ENCODE peak calls at places on chromosomes 5 and 9, in seven cellular contexts. Y is prostate gland, H is transverse colon, T is A549, O is thyroid gland, R is stomach, M is Peyer's patch. V is an unnamed sample.

GRCh38 chr9:967851-968641 is 8.4 kb upstream of the DMRT3 start:
- DNase-seq in Y (no peak), H (no peak), T (no peak), O (no peak), R (no peak), M (no peak), V (no peak)

GRCh38 chr9:135592625-135593024 is 31.1 kb downstream of the PAEP start:
- DNase-seq in Y (no peak), H (no peak), T (no peak), O (no peak), R (no peak), M (no peak), V (no peak)

GRCh38 chr9:103991698-103992097 is 102.4 kb upstream of the SMC2 start:
- DNase-seq in Y (no peak), H (no peak), T (no peak), O (no peak), R (no peak), M (no peak), V (no peak)

GRCh38 chr9:130073373-130073772 is 19.7 kb downstream of the GPR107 start:
- DNase-seq in Y (no peak), H (no peak), T (no peak), O (no peak), R (no peak), M (no peak), V (no peak)

GRCh38 chr9:70064496-70064895 is 20.8 kb downstream of the MAMDC2 start:
- DNase-seq in Y (no peak), H (no peak), T (no peak), O (no peak), R (no peak), M (no peak), V (no peak)

GRCh38 chr9:1871486-1872181 is 143.5 kb upstream of the SMARCA2 start:
- DNase-seq in Y (no peak), H (no peak), T (no peak), O (no peak), R (no peak), M (no peak), V (no peak)

GRCh38 chr5:32612134-32612888 is 27.0 kb downstream of the SUB1 start:
- DNase-seq in Y (no peak), H (peak), T (no peak), O (no peak), R (no peak), M (no peak), V (no peak)

GRCh38 chr5:88436290-88436689 is 167.6 kb upstream of the TMEM161B start:
- DNase-seq in Y (no peak), H (no peak), T (no peak), O (no peak), R (no peak), M (no peak), V (no peak)

GRCh38 chr5:59745422-59745863 is 148.1 kb downstream of the PDE4D start:
- DNase-seq in Y (peak), H (peak), T (peak), O (no peak), R (peak), M (no peak), V (no peak)

GRCh38 chr5:20109326-20109725 is 121.3 kb upstream of the CDH18 start:
- DNase-seq in Y (no peak), H (no peak), T (no peak), O (no peak), R (no peak), M (no peak), V (no peak)

GRCh38 chr5:109571785-109572184 is 117.9 kb upstream of the MAN2A1 start:
- DNase-seq in Y (no peak), H (no peak), T (no peak), O (no peak), R (no peak), M (no peak), V (no peak)

GRCh38 chr9:118170032-118170955 is 466.1 kb downstream of the TLR4 start:
- DNase-seq in Y (peak), H (peak), T (peak), O (no peak), R (no peak), M (no peak), V (peak)

GRCh38 chr9:88733651-88734470 is 198.9 kb downstream of the NXNL2 start:
- DNase-seq in Y (no peak), H (no peak), T (no peak), O (no peak), R (no peak), M (no peak), V (no peak)

GRCh38 chr9:34218452-34218851 is 39.6 kb downstream of the UBAP1 start:
- DNase-seq in Y (no peak), H (no peak), T (no peak), O (no peak), R (no peak), M (no peak), V (no peak)

GRCh38 chr5:111385970-111386831 is 126.1 kb downstream of the STARD4 start:
- DNase-seq in Y (no peak), H (no peak), T (no peak), O (no peak), R (no peak), M (no peak), V (no peak)

GRCh38 chr9:19922476-19923118 is 133.8 kb upstream of the SLC24A2 start:
- DNase-seq in Y (no peak), H (no peak), T (peak), O (peak), R (no peak), M (no peak), V (peak)

GRCh38 chr5:157116483-157116954 is 7.7 kb upstream of the HAVCR2 start:
- DNase-seq in Y (no peak), H (no peak), T (no peak), O (no peak), R (no peak), M (no peak), V (no peak)

GRCh38 chr9:136623849-136624183 is 38.9 kb upstream of the EGFL7 start:
- DNase-seq in Y (peak), H (peak), T (no peak), O (peak), R (no peak), M (no peak), V (no peak)

GRCh38 chr9:38186372-38187115 is 117.5 kb upstream of the SHB start:
- DNase-seq in Y (no peak), H (no peak), T (no peak), O (no peak), R (no peak), M (no peak), V (no peak)

GRCh38 chr9:36868591-36869282 is 165.3 kb downstream of the PAX5 start:
- DNase-seq in Y (no peak), H (no peak), T (no peak), O (no peak), R (no peak), M (no peak), V (no peak)

GRCh38 chr5:683619-684481 is 9.3 kb downstream of the TPPP start:
- DNase-seq in Y (no peak), H (no peak), T (no peak), O (no peak), R (no peak), M (peak), V (no peak)

GRCh38 chr5:56993241-56993640 is 41.3 kb upstream of the MIER3 start:
- DNase-seq in Y (no peak), H (no peak), T (no peak), O (no peak), R (no peak), M (no peak), V (no peak)

GRCh38 chr5:74316064-74316586 is 324.4 kb downstream of the ENC1 start:
- DNase-seq in Y (no peak), H (no peak), T (peak), O (peak), R (no peak), M (no peak), V (peak)

GRCh38 chr5:10927605-10928004 is 166.6 kb upstream of the DAP start:
- DNase-seq in Y (no peak), H (no peak), T (no peak), O (no peak), R (no peak), M (no peak), V (no peak)

GRCh38 chr5:111453747-111454146 is 58.6 kb downstream of the STARD4 start:
- DNase-seq in Y (no peak), H (no peak), T (no peak), O (no peak), R (no peak), M (no peak), V (peak)

GRCh38 chr5:138024117-138024516 is 8.8 kb downstream of the FAM13B start:
- DNase-seq in Y (no peak), H (no peak), T (no peak), O (no peak), R (no peak), M (no peak), V (no peak)

GRCh38 chr9:106450549-106450948 is 412.4 kb upstream of the ZNF462 start:
- DNase-seq in Y (peak), H (no peak), T (no peak), O (peak), R (no peak), M (no peak), V (no peak)

GRCh38 chr9:83435301-83435700 is 102.9 kb downstream of the FRMD3 start:
- DNase-seq in Y (no peak), H (no peak), T (no peak), O (no peak), R (no peak), M (no peak), V (no peak)

GRCh38 chr5:167995844-167996400 is 295.5 kb upstream of the WWC1 start:
- DNase-seq in Y (peak), H (no peak), T (no peak), O (no peak), R (no peak), M (no peak), V (no peak)

GRCh38 chr5:66989286-66989685 is 207.3 kb downstream of the CD180 start:
- DNase-seq in Y (no peak), H (no peak), T (no peak), O (no peak), R (no peak), M (no peak), V (no peak)

GRCh38 chr9:125654121-125654520 is 52.9 kb downstream of the MAPKAP1 start:
- DNase-seq in Y (no peak), H (no peak), T (no peak), O (no peak), R (no peak), M (no peak), V (no peak)

GRCh38 chr5:76590027-76590426 is 33.2 kb downstream of the F2RL2 start:
- DNase-seq in Y (no peak), H (no peak), T (no peak), O (no peak), R (no peak), M (no peak), V (no peak)

GRCh38 chr9:127568971-127569818 is 42.9 kb upstream of the STXBP1 start:
- DNase-seq in Y (peak), H (peak), T (peak), O (peak), R (peak), M (peak), V (no peak)
- TF ChIP-seq POLR2A in Y (peak), H (peak), T (peak), O (peak), R (no peak), M (peak), V (peak)

GRCh38 chr5:178859625-178860521 is at the start of gene ZNF354B:
- DNase-seq in Y (peak), H (peak), T (peak), O (peak), R (peak), M (peak), V (peak)
- TF ChIP-seq POLR2A in Y (peak), H (peak), T (peak), O (peak), R (no peak), M (peak), V (peak)

GRCh38 chr5:16773990-16774389 is 157.2 kb upstream of the RETREG1 start:
- DNase-seq in Y (no peak), H (no peak), T (no peak), O (no peak), R (no peak), M (no peak), V (no peak)
- TF ChIP-seq POLR2A in Y (no peak), H (no peak), T (no peak), O (no peak), R (no peak), M (no peak), V (no peak)

GRCh38 chr9:120842685-120843485 is at the start of gene PSMD5:
- DNase-seq in Y (peak), H (peak), T (peak), O (peak), R (peak), M (peak), V (peak)
- TF ChIP-seq POLR2A in Y (peak), H (peak), T (peak), O (peak), R (no peak), M (peak), V (peak)

V was measured in H54.